ENCODE peak calls at places on chromosomes 6 and 20, in five cellular contexts. Q is dorsolateral prefrontal cortex; K is CD8-positive, alpha-beta T cell; D is stomach; N is cardiac muscle cell. C is an unnamed sample. For H3K27me3, the result is how much of the 10 kb centered on the place peaks cover.

GRCh38 chr6:108115598-108116058 is 41.1 kb upstream of the OSTM1 start:
- DNase-seq in Q (no peak), K (no peak), D (peak), N (peak), C (no peak)

GRCh38 chr6:89400912-89401399 is 11.1 kb downstream of the RRAGD start:
- DNase-seq in Q (no peak), K (no peak), D (no peak), N (peak), C (no peak)

GRCh38 chr6:6220718-6221117 is 99.7 kb downstream of the F13A1 start:
- DNase-seq in Q (no peak), K (no peak), D (no peak), N (no peak), C (no peak)

GRCh38 chr6:115545410-115545986 is 515.2 kb downstream of the FRK start:
- DNase-seq in Q (no peak), K (no peak), D (no peak), N (no peak), C (no peak)

GRCh38 chr6:17948725-17949124 is 38.7 kb downstream of the KIF13A start:
- DNase-seq in Q (no peak), K (no peak), D (no peak), N (no peak), C (no peak)

GRCh38 chr20:25270829-25271251 is 23.0 kb downstream of the PYGB start:
- DNase-seq in Q (peak), K (no peak), D (peak), N (no peak), C (no peak)

GRCh38 chr6:121521164-121521555 is 85.7 kb downstream of the GJA1 start:
- DNase-seq in Q (no peak), K (no peak), D (no peak), N (no peak), C (no peak)

GRCh38 chr6:53205778-53206177 is 57.1 kb upstream of the GCM1 start:
- DNase-seq in Q (no peak), K (no peak), D (no peak), N (no peak), C (no peak)

GRCh38 chr20:46955601-46956556 is 61.2 kb downstream of the EYA2 start:
- DNase-seq in Q (no peak), K (no peak), D (no peak), N (no peak), C (no peak)

GRCh38 chr6:11198663-11199603 is 33.5 kb downstream of the NEDD9 start:
- DNase-seq in Q (no peak), K (peak), D (no peak), N (peak), C (no peak)

GRCh38 chr20:6162239-6162638 is 39.4 kb upstream of the FERMT1 start:
- DNase-seq in Q (no peak), K (no peak), D (no peak), N (peak), C (no peak)

GRCh38 chr6:41733349-41733706 is 2.1 kb downstream of the TFEB start:
- DNase-seq in Q (peak), K (peak), D (no peak), N (no peak), C (no peak)

GRCh38 chr6:9948600-9949138 is 466.2 kb downstream of the TFAP2A start:
- DNase-seq in Q (no peak), K (no peak), D (no peak), N (no peak), C (no peak)

GRCh38 chr6:41122918-41123317 is 31.2 kb downstream of the TREML1 start:
- DNase-seq in Q (no peak), K (no peak), D (no peak), N (no peak), C (no peak)

GRCh38 chr6:81697564-81697963 is 54.9 kb downstream of the TENT5A start:
- DNase-seq in Q (no peak), K (no peak), D (no peak), N (peak), C (no peak)

GRCh38 chr6:123007885-123008284 is 11.8 kb downstream of the CLVS2 start:
- DNase-seq in Q (no peak), K (no peak), D (no peak), N (no peak), C (no peak)

GRCh38 chr20:62917720-62918119 is 8.6 kb downstream of the DIDO1 start:
- DNase-seq in Q (no peak), K (no peak), D (no peak), N (no peak), C (no peak)

GRCh38 chr6:18022398-18023231 is 35.2 kb upstream of the KIF13A start:
- DNase-seq in Q (no peak), K (no peak), D (no peak), N (peak), C (no peak)

GRCh38 chr6:46993846-46994245 is 48.3 kb downstream of the ADGRF1 start:
- DNase-seq in Q (no peak), K (no peak), D (no peak), N (peak), C (peak)

GRCh38 chr6:71406871-71407860 is 118.6 kb downstream of the OGFRL1 start:
- DNase-seq in Q (no peak), K (no peak), D (no peak), N (no peak), C (no peak)

GRCh38 chr6:79186564-79186963 is 47.9 kb downstream of the HMGN3 start:
- DNase-seq in Q (no peak), K (no peak), D (no peak), N (no peak), C (no peak)

GRCh38 chr6:125363360-125364121 is 61.8 kb upstream of the HDDC2 start:
- DNase-seq in Q (peak), K (no peak), D (peak), N (peak), C (no peak)

GRCh38 chr6:16180696-16181428 is 52.0 kb downstream of the MYLIP start:
- DNase-seq in Q (no peak), K (no peak), D (no peak), N (no peak), C (no peak)

GRCh38 chr6:162123797-162124196 is 603.8 kb downstream of the PRKN start:
- DNase-seq in Q (no peak), K (no peak), D (no peak), N (peak), C (no peak)

GRCh38 chr20:7305971-7306370 is 538.5 kb downstream of the BMP2 start:
- DNase-seq in Q (no peak), K (no peak), D (no peak), N (no peak), C (no peak)

GRCh38 chr6:134416501-134417154 is 98.7 kb upstream of the SGK1 start:
- DNase-seq in Q (no peak), K (no peak), D (no peak), N (peak), C (peak)

GRCh38 chr6:16140607-16141006 is 11.7 kb downstream of the MYLIP start:
- DNase-seq in Q (no peak), K (no peak), D (no peak), N (no peak), C (no peak)

GRCh38 chr6:1422290-1422689 is 32.9 kb downstream of the FOXF2 start:
- DNase-seq in Q (no peak), K (no peak), D (no peak), N (no peak), C (no peak)

GRCh38 chr6:27650620-27651370 is 177.9 kb upstream of the ZNF184 start:
- DNase-seq in Q (no peak), K (no peak), D (no peak), N (peak), C (no peak)

GRCh38 chr6:26271640-26272090 is 93.3 kb upstream of the BTN3A2 start:
- DNase-seq in Q (no peak), K (no peak), D (no peak), N (no peak), C (no peak)

GRCh38 chr20:34368547-34368946 is 5.5 kb downstream of the ITCH start:
- DNase-seq in Q (no peak), K (no peak), D (no peak), N (no peak), C (no peak)

GRCh38 chr6:167759206-167759605 is 67.5 kb upstream of the AFDN start:
- DNase-seq in Q (no peak), K (no peak), D (no peak), N (no peak), C (no peak)

GRCh38 chr6:111845441-111845871 is 27.8 kb downstream of the FYN start:
- DNase-seq in Q (no peak), K (no peak), D (no peak), N (no peak), C (no peak)

GRCh38 chr20:57748601-57749130 is 38.9 kb upstream of the PMEPA1 start:
- DNase-seq in Q (peak), K (peak), D (peak), N (peak), C (peak)

GRCh38 chr20:47464380-47465101 is 37.1 kb upstream of the NCOA3 start:
- DNase-seq in Q (no peak), K (no peak), D (peak), N (peak), C (peak)

GRCh38 chr6:70537266-70537665 is 29.5 kb upstream of the SDHAF4 start:
- DNase-seq in Q (no peak), K (no peak), D (no peak), N (no peak), C (no peak)

GRCh38 chr20:53643031-53643832 is 49.6 kb upstream of the ZNF217 start:
- DNase-seq in Q (no peak), K (peak), D (peak), N (peak), C (peak)

GRCh38 chr20:53639647-53640440 is 46.2 kb upstream of the ZNF217 start:
- DNase-seq in Q (no peak), K (no peak), D (no peak), N (no peak), C (no peak)

GRCh38 chr20:53645582-53645897 is 51.9 kb upstream of the ZNF217 start:
- DNase-seq in Q (no peak), K (no peak), D (no peak), N (no peak), C (no peak)

GRCh38 chr20:53639128-53639527 is 45.5 kb upstream of the ZNF217 start:
- DNase-seq in Q (no peak), K (no peak), D (no peak), N (no peak), C (no peak)

GRCh38 chr20:53642196-53643030 is 48.8 kb upstream of the ZNF217 start:
- DNase-seq in Q (no peak), K (peak), D (peak), N (peak), C (peak)
- TF ChIP-seq CTCF in Q (no peak), K (no peak), D (no peak), N (no peak), C (no peak)

GRCh38 chr6:149990672-149991402 is 27.1 kb downstream of the ULBP1 start:
- DNase-seq in Q (no peak), K (no peak), D (no peak), N (no peak), C (no peak)
- H3K4me3 ChIP-seq in Q (peak), K (peak), D (peak), N (peak), C (no peak)

GRCh38 chr20:2752631-2753455 is 47.6 kb downstream of the CPXM1 start:
- DNase-seq in Q (no peak), K (peak), D (no peak), N (peak), C (no peak)

GRCh38 chr20:2751868-2752630 is 48.4 kb downstream of the CPXM1 start:
- DNase-seq in Q (no peak), K (peak), D (peak), N (peak), C (no peak)

GRCh38 chr20:2750343-2751251 is 49.8 kb downstream of the CPXM1 start:
- DNase-seq in Q (no peak), K (no peak), D (peak), N (peak), C (no peak)

GRCh38 chr20:2749951-2750342 is 50.5 kb downstream of the CPXM1 start:
- DNase-seq in Q (no peak), K (no peak), D (no peak), N (no peak), C (no peak)

DNA sequence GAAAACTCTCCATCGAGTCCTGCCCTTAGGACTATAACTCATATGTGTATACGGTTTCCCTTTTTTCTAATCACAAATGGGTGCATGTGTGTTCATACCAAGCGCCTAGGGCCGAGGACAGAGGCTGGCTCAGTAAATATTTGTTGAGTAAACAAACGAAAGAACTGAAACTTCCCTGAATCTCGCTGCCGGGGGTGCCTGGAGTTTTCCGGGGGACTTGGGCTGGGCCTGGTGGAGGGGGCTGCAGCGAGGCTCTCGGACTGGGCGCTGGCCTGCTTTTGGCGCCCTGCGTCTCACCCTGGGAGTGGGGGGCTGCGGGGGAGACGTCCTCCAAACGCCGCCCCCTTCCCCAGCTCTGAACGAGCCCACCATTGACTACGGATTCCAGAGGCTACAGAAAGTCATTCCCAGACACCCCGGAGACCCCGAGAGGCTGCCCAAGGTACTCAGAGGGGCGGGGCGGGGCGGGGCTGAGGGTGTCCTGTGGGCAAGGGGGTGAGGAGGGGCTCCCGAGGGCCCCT is 49.0 kb downstream of the CPXM1 start:
- DNase-seq in Q (no peak), K (no peak), D (no peak), N (no peak), C (no peak)
- H3K27me3 ChIP-seq in Q (under half), K (under half), D (under half), N (half or more), C (under half)

DNA sequence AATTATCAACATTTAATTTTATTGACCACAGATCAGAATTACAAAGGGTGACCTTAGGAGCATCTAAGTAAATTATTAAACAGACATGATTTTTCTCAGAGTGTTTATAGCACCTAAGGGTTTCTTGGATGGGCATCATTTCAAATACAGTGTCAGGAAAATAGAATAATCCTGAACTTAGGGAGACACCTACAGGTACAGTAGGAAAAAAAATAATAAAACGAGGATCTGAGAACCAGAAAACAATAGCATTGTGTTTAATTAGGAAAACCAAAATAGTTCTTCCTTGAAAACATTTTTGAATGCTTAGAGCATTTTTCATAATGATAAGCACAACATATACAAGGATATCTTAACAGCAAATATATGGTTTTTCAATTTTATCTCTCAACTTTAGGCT is 39.2 kb downstream of the MMUT start:
- DNase-seq in Q (no peak), K (no peak), D (no peak), N (peak), C (no peak)
- TF ChIP-seq CTCF in Q (no peak), K (no peak), D (no peak), N (peak), C (peak)

C was measured in BJ.